ENCODE peak calls at places on chromosomes 11 and 22, in five cellular contexts. F, I, C, Q and P are unnamed samples.

GRCh38 chr22:29623553-29624169 is 20.2 kb downstream of the NF2 start:
- DNase-seq in F (no peak), Q (no peak), C (no peak), I (no peak), P (no peak)

GRCh38 chr11:126432525-126432924 is 77.0 kb downstream of the ST3GAL4 start:
- DNase-seq in C (no peak), F (no peak), Q (no peak), I (no peak), P (no peak)

GRCh38 chr11:61814242-61814957 is 2.4 kb downstream of the FADS1 start:
- DNase-seq in C (no peak), Q (peak; percentile 40), I (peak; percentile 67), F (no peak), P (peak; percentile 76)

GRCh38 chr11:34345012-34345804 is 12.6 kb downstream of the ABTB2 start:
- DNase-seq in C (peak; percentile 69), Q (peak; percentile 73), I (peak; percentile 62), F (no peak), P (no peak)

GRCh38 chr11:75625970-75626691 is 42.7 kb downstream of the MAP6 start:
- DNase-seq in I (no peak), Q (peak; percentile 90), F (no peak), C (no peak), P (no peak)

GRCh38 chr22:26259510-26259909 is 90.2 kb downstream of the SEZ6L start:
- DNase-seq in I (no peak), C (no peak), Q (no peak), F (peak; percentile 36), P (no peak)

GRCh38 chr11:95302211-95302610 is 71.2 kb upstream of the SESN3 start:
- DNase-seq in F (no peak), I (no peak), C (no peak), Q (no peak), P (no peak)

GRCh38 chr22:31253949-31254348 is 38.3 kb downstream of the PIK3IP1 start:
- DNase-seq in Q (no peak), C (no peak), F (no peak), I (peak; percentile 73), P (no peak)

GRCh38 chr11:105466582-105467228 is 143.2 kb upstream of the GRIA4 start:
- DNase-seq in Q (peak; percentile 78), F (no peak), I (no peak), C (no peak), P (no peak)

GRCh38 chr22:22450343-22450839 is 58.2 kb downstream of the ZNF280B start:
- DNase-seq in F (peak; percentile 89), C (no peak), Q (no peak), I (peak; percentile 20), P (peak; percentile 46)

DNA sequence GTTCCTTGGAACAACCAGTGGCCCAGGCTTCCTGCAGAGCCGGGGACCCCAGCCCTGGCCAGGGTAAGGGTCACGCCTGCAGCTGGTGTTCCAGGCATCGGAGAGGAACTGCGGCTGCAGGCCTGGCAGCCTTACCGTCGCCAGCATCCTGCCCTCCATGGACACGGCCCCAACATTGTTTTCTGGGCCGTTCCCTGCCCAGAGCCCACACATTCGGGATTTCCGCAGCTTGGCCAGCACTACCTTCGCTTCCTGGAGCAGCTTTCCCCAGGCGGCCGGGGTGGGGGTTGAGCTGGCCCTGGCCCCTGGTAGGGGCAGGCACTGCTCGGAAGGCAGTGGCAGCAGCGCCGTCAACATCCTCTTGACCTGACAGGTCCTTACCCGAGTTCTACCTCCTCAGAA is 17.7 kb downstream of the TXN2 start:
- DNase-seq in F (no peak), C (peak; percentile 76), Q (no peak), I (no peak), P (no peak)
- H3K4me1 ChIP-seq in F (no peaks in the 10 kb centered on the region), C (peaks cover 81% of the 10 kb centered on the region), Q (peaks cover 45% of the 10 kb centered on the region), I (peaks cover 16% of the 10 kb centered on the region), P (peaks cover 79% of the 10 kb centered on the region)

GRCh38 chr11:65382804-65383368 is 440 bp upstream of the SLC25A45 start:
- DNase-seq in C (peak; percentile 96), F (no peak), I (peak; percentile 93), Q (no peak), P (no peak)
- H3K4me1 ChIP-seq in C (peaks cover 50% of the 10 kb centered on the region), F (peaks cover 56% of the 10 kb centered on the region), I (peaks cover 9% of the 10 kb centered on the region), Q (peaks cover 32% of the 10 kb centered on the region), P (peaks cover 56% of the 10 kb centered on the region)

DNA sequence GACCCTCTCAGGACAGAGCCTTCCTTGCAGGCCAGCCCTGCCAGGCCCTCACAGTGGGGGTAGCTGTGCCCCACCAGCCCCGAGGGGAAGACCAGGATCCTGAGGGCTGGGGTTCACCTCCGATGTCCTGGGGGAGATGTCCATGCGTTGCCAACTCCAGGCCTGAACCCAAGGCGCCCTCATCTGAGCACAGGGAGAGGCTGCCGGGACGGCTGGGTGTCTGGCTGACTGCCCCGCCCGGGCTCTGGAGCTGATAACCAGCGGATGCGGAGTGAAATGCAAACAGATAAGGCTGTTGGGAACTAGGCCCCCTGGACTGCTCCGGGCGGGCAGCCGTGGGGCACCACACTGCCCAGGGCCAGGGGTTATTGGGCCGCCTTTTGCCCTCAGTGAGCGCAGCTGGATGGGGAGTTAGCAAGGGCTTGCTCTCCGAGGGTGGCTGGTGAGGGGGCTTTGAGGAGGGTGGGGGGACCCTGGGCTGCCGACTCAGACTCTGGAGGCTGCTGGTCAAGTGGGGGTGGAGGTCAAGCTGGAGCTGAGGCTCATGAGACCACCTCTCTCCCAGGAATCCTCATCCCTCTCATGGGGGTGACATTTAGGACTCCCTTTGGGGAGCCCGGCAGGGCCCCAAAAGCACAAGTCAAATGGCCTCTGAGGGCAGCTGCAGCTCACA is 5.6 kb upstream of the MUC6 start:
- DNase-seq in Q (no peak), F (no peak), I (peak; percentile 69), C (peak; percentile 54), P (peak; percentile 51)
- H3K4me1 ChIP-seq in Q (no peaks in the 10 kb centered on the region), F (no peaks in the 10 kb centered on the region), I (no peaks in the 10 kb centered on the region), C (no peaks in the 10 kb centered on the region), P (peaks cover 9% of the 10 kb centered on the region)

GRCh38 chr22:49971232-49972162 is 10.9 kb downstream of the PIM3 start:
- DNase-seq in I (peak; percentile 87), F (no peak), C (peak; percentile 95), Q (peak; percentile 72), P (peak; percentile 92)
- H3K4me1 ChIP-seq in I (peaks cover 16% of the 10 kb centered on the region), F (peaks cover 40% of the 10 kb centered on the region), C (peaks cover 34% of the 10 kb centered on the region), Q (peaks cover 24% of the 10 kb centered on the region), P (peaks cover 7% of the 10 kb centered on the region)